ENCODE peak calls at places on chromosome 15, in seven cellular contexts. One of them, this sample, is unnamed.

GRCh38 chr15:90618330-90619136 is 88.8 kb downstream of the CRTC3 start:
- DNase-seq in CD8-positive, alpha-beta memory T cell: no peak
- DNase-seq in neuronal stem cell: no peak
- DNase-seq in left ventricle myocardium inferior: no peak
- DNase-seq in transverse colon: no peak
- DNase-seq in hepatocyte: no peak
- DNase-seq in stomach: no peak
- DNase-seq in this sample: no peak

GRCh38 chr15:79168922-79169322 is 78.3 kb upstream of the RASGRF1 start:
- DNase-seq in CD8-positive, alpha-beta memory T cell: no peak
- DNase-seq in neuronal stem cell: peak; percentile 51
- DNase-seq in left ventricle myocardium inferior: peak; percentile 45
- DNase-seq in transverse colon: no peak
- DNase-seq in hepatocyte: peak; percentile 80
- DNase-seq in stomach: no peak
- DNase-seq in this sample: peak; percentile 55

GRCh38 chr15:22887157-22887951 is 48.9 kb downstream of the NIPA2 start:
- DNase-seq in CD8-positive, alpha-beta memory T cell: no peak
- DNase-seq in neuronal stem cell: no peak
- DNase-seq in left ventricle myocardium inferior: no peak
- DNase-seq in transverse colon: peak; percentile 64
- DNase-seq in hepatocyte: peak; percentile 51
- DNase-seq in stomach: no peak
- DNase-seq in this sample: no peak

GRCh38 chr15:39508536-39508935 is 72.3 kb upstream of the THBS1 start:
- DNase-seq in CD8-positive, alpha-beta memory T cell: no peak
- DNase-seq in neuronal stem cell: no peak
- DNase-seq in left ventricle myocardium inferior: no peak
- DNase-seq in transverse colon: no peak
- DNase-seq in hepatocyte: no peak
- DNase-seq in stomach: no peak
- DNase-seq in this sample: no peak

GRCh38 chr15:96321422-96322391 is 8.8 kb upstream of the NR2F2 start:
- DNase-seq in CD8-positive, alpha-beta memory T cell: no peak
- DNase-seq in neuronal stem cell: peak; percentile 44
- DNase-seq in left ventricle myocardium inferior: no peak
- DNase-seq in transverse colon: no peak
- DNase-seq in hepatocyte: peak; percentile 44
- DNase-seq in stomach: peak; percentile 54
- DNase-seq in this sample: no peak

GRCh38 chr15:55108858-55109518 is 87.8 kb downstream of the RSL24D1 start:
- DNase-seq in CD8-positive, alpha-beta memory T cell: no peak
- DNase-seq in neuronal stem cell: peak; percentile 67
- DNase-seq in left ventricle myocardium inferior: peak; percentile 59
- DNase-seq in transverse colon: peak; percentile 61
- DNase-seq in hepatocyte: peak; percentile 69
- DNase-seq in stomach: peak; percentile 65
- DNase-seq in this sample: peak; percentile 71

GRCh38 chr15:83848315-83849050 is 194.6 kb downstream of the ADAMTSL3 start:
- DNase-seq in CD8-positive, alpha-beta memory T cell: no peak
- DNase-seq in neuronal stem cell: no peak
- DNase-seq in left ventricle myocardium inferior: no peak
- DNase-seq in transverse colon: no peak
- DNase-seq in hepatocyte: peak; percentile 33
- DNase-seq in stomach: no peak
- DNase-seq in this sample: no peak

GRCh38 chr15:89378699-89379422 is 44.2 kb upstream of the POLG start:
- DNase-seq in CD8-positive, alpha-beta memory T cell: peak; percentile 30
- DNase-seq in neuronal stem cell: no peak
- DNase-seq in left ventricle myocardium inferior: no peak
- DNase-seq in transverse colon: no peak
- DNase-seq in hepatocyte: no peak
- DNase-seq in stomach: no peak
- DNase-seq in this sample: no peak

GRCh38 chr15:25060996-25061620 is 106.3 kb downstream of the SNRPN start:
- DNase-seq in CD8-positive, alpha-beta memory T cell: no peak
- DNase-seq in neuronal stem cell: no peak
- DNase-seq in left ventricle myocardium inferior: no peak
- DNase-seq in transverse colon: no peak
- DNase-seq in hepatocyte: no peak
- DNase-seq in stomach: no peak
- DNase-seq in this sample: no peak

GRCh38 chr15:43151688-43152087 is 18.3 kb downstream of the TMEM62 start:
- DNase-seq in CD8-positive, alpha-beta memory T cell: peak; percentile 67
- DNase-seq in neuronal stem cell: no peak
- DNase-seq in left ventricle myocardium inferior: no peak
- DNase-seq in transverse colon: no peak
- DNase-seq in hepatocyte: no peak
- DNase-seq in stomach: no peak
- DNase-seq in this sample: no peak

GRCh38 chr15:40582726-40583246 is 11.3 kb upstream of the KNL1 start:
- DNase-seq in CD8-positive, alpha-beta memory T cell: no peak
- DNase-seq in neuronal stem cell: no peak
- DNase-seq in left ventricle myocardium inferior: no peak
- DNase-seq in transverse colon: no peak
- DNase-seq in hepatocyte: no peak
- DNase-seq in stomach: no peak
- DNase-seq in this sample: peak; percentile 85

GRCh38 chr15:59020321-59020720 is 32.9 kb downstream of the RNF111 start:
- DNase-seq in CD8-positive, alpha-beta memory T cell: no peak
- DNase-seq in neuronal stem cell: no peak
- DNase-seq in left ventricle myocardium inferior: no peak
- DNase-seq in transverse colon: no peak
- DNase-seq in hepatocyte: no peak
- DNase-seq in stomach: no peak
- DNase-seq in this sample: no peak

GRCh38 chr15:92011611-92012367 is 158.3 kb downstream of the SLCO3A1 start:
- DNase-seq in CD8-positive, alpha-beta memory T cell: no peak
- DNase-seq in neuronal stem cell: no peak
- DNase-seq in left ventricle myocardium inferior: no peak
- DNase-seq in transverse colon: no peak
- DNase-seq in hepatocyte: no peak
- DNase-seq in stomach: no peak
- DNase-seq in this sample: no peak

GRCh38 chr15:51870774-51871173 is 41.3 kb downstream of the TMOD3 start:
- DNase-seq in CD8-positive, alpha-beta memory T cell: no peak
- DNase-seq in neuronal stem cell: no peak
- DNase-seq in left ventricle myocardium inferior: no peak
- DNase-seq in transverse colon: no peak
- DNase-seq in hepatocyte: no peak
- DNase-seq in stomach: no peak
- DNase-seq in this sample: no peak

GRCh38 chr15:31357148-31357547 is 30.5 kb downstream of the KLF13 start:
- DNase-seq in CD8-positive, alpha-beta memory T cell: no peak
- DNase-seq in neuronal stem cell: no peak
- DNase-seq in left ventricle myocardium inferior: no peak
- DNase-seq in transverse colon: no peak
- DNase-seq in hepatocyte: no peak
- DNase-seq in stomach: no peak
- DNase-seq in this sample: no peak

GRCh38 chr15:34582461-34583357 is 742 bp downstream of the GOLGA8B start:
- DNase-seq in CD8-positive, alpha-beta memory T cell: peak; percentile 19
- DNase-seq in neuronal stem cell: peak; percentile 23
- DNase-seq in left ventricle myocardium inferior: no peak
- DNase-seq in transverse colon: peak; percentile 44
- DNase-seq in hepatocyte: peak; percentile 34
- DNase-seq in stomach: peak; percentile 45
- DNase-seq in this sample: peak; percentile 33

GRCh38 chr15:29910068-29910467 is 87.8 kb upstream of the TJP1 start:
- DNase-seq in CD8-positive, alpha-beta memory T cell: no peak
- DNase-seq in neuronal stem cell: no peak
- DNase-seq in left ventricle myocardium inferior: no peak
- DNase-seq in transverse colon: peak; percentile 19
- DNase-seq in hepatocyte: no peak
- DNase-seq in stomach: no peak
- DNase-seq in this sample: no peak

GRCh38 chr15:76756371-76756770 is 148.8 kb downstream of the SCAPER start:
- DNase-seq in CD8-positive, alpha-beta memory T cell: no peak
- DNase-seq in neuronal stem cell: no peak
- DNase-seq in left ventricle myocardium inferior: no peak
- DNase-seq in transverse colon: no peak
- DNase-seq in hepatocyte: no peak
- DNase-seq in stomach: no peak
- DNase-seq in this sample: no peak

GRCh38 chr15:53193149-53193548 is 403.0 kb upstream of the ONECUT1 start:
- DNase-seq in CD8-positive, alpha-beta memory T cell: no peak
- DNase-seq in neuronal stem cell: peak; percentile 48
- DNase-seq in left ventricle myocardium inferior: no peak
- DNase-seq in transverse colon: no peak
- DNase-seq in hepatocyte: peak; percentile 60
- DNase-seq in stomach: no peak
- DNase-seq in this sample: no peak

GRCh38 chr15:99729920-99730319 is 3.3 kb downstream of the LYSMD4 start:
- DNase-seq in CD8-positive, alpha-beta memory T cell: no peak
- DNase-seq in neuronal stem cell: no peak
- DNase-seq in left ventricle myocardium inferior: no peak
- DNase-seq in transverse colon: no peak
- DNase-seq in hepatocyte: peak; percentile 44
- DNase-seq in stomach: peak; percentile 38
- DNase-seq in this sample: peak; percentile 12

GRCh38 chr15:45522931-45523331 is 376 bp upstream of the SLC30A4 start:
- DNase-seq in CD8-positive, alpha-beta memory T cell: no peak
- DNase-seq in neuronal stem cell: peak; percentile 41
- DNase-seq in left ventricle myocardium inferior: no peak
- DNase-seq in transverse colon: no peak
- DNase-seq in hepatocyte: no peak
- DNase-seq in stomach: no peak
- DNase-seq in this sample: peak; percentile 64

GRCh38 chr15:78070049-78070698 is 7.3 kb downstream of the TBC1D2B start:
- DNase-seq in CD8-positive, alpha-beta memory T cell: no peak
- DNase-seq in neuronal stem cell: no peak
- DNase-seq in left ventricle myocardium inferior: no peak
- DNase-seq in transverse colon: peak; percentile 56
- DNase-seq in hepatocyte: no peak
- DNase-seq in stomach: no peak
- DNase-seq in this sample: no peak
- H3K4me1 ChIP-seq in CD8-positive, alpha-beta memory T cell: peaks cover 83% of the 10 kb centered on the region
- H3K4me1 ChIP-seq in neuronal stem cell: peaks cover 14% of the 10 kb centered on the region
- H3K4me1 ChIP-seq in left ventricle myocardium inferior: peaks cover 87% of the 10 kb centered on the region
- H3K4me1 ChIP-seq in transverse colon: peaks cover 100% of the 10 kb centered on the region
- H3K4me1 ChIP-seq in hepatocyte: peaks cover 67% of the 10 kb centered on the region
- H3K4me1 ChIP-seq in stomach: peaks cover 78% of the 10 kb centered on the region
- H3K4me1 ChIP-seq in this sample: peaks cover 18% of the 10 kb centered on the region

GRCh38 chr15:74130849-74131617 is 647 bp downstream of the ISLR2 start:
- DNase-seq in CD8-positive, alpha-beta memory T cell: no peak
- DNase-seq in neuronal stem cell: no peak
- DNase-seq in left ventricle myocardium inferior: no peak
- DNase-seq in transverse colon: no peak
- DNase-seq in hepatocyte: no peak
- DNase-seq in stomach: no peak
- DNase-seq in this sample: no peak
- H3K4me1 ChIP-seq in CD8-positive, alpha-beta memory T cell: peaks cover 6% of the 10 kb centered on the region
- H3K4me1 ChIP-seq in neuronal stem cell: peaks cover 32% of the 10 kb centered on the region
- H3K4me1 ChIP-seq in left ventricle myocardium inferior: peaks cover 84% of the 10 kb centered on the region
- H3K4me1 ChIP-seq in transverse colon: peaks cover 38% of the 10 kb centered on the region
- H3K4me1 ChIP-seq in hepatocyte: peaks cover 29% of the 10 kb centered on the region
- H3K4me1 ChIP-seq in stomach: peaks cover 44% of the 10 kb centered on the region
- H3K4me1 ChIP-seq in this sample: no peaks in the 10 kb centered on the region

GRCh38 chr15:74400915-74401757 is 32.6 kb downstream of the SEMA7A start:
- DNase-seq in CD8-positive, alpha-beta memory T cell: no peak
- DNase-seq in neuronal stem cell: no peak
- DNase-seq in left ventricle myocardium inferior: no peak
- DNase-seq in transverse colon: no peak
- DNase-seq in hepatocyte: no peak
- DNase-seq in stomach: no peak
- DNase-seq in this sample: no peak

GRCh38 chr15:74398183-74398582 is 30.7 kb upstream of the CYP11A1 start:
- DNase-seq in CD8-positive, alpha-beta memory T cell: no peak
- DNase-seq in neuronal stem cell: no peak
- DNase-seq in left ventricle myocardium inferior: no peak
- DNase-seq in transverse colon: no peak
- DNase-seq in hepatocyte: no peak
- DNase-seq in stomach: no peak
- DNase-seq in this sample: no peak

GRCh38 chr15:74400313-74400850 is 32.9 kb upstream of the CYP11A1 start:
- DNase-seq in CD8-positive, alpha-beta memory T cell: no peak
- DNase-seq in neuronal stem cell: no peak
- DNase-seq in left ventricle myocardium inferior: no peak
- DNase-seq in transverse colon: no peak
- DNase-seq in hepatocyte: no peak
- DNase-seq in stomach: no peak
- DNase-seq in this sample: no peak

GRCh38 chr15:74399100-74399499 is 31.7 kb upstream of the CYP11A1 start:
- DNase-seq in CD8-positive, alpha-beta memory T cell: no peak
- DNase-seq in neuronal stem cell: no peak
- DNase-seq in left ventricle myocardium inferior: no peak
- DNase-seq in transverse colon: no peak
- DNase-seq in hepatocyte: no peak
- DNase-seq in stomach: no peak
- DNase-seq in this sample: no peak

GRCh38 chr15:74399511-74400312 is 32.3 kb upstream of the CYP11A1 start:
- DNase-seq in CD8-positive, alpha-beta memory T cell: peak; percentile 54
- DNase-seq in neuronal stem cell: no peak
- DNase-seq in left ventricle myocardium inferior: no peak
- DNase-seq in transverse colon: peak; percentile 22
- DNase-seq in hepatocyte: no peak
- DNase-seq in stomach: no peak
- DNase-seq in this sample: no peak
- H3K4me1 ChIP-seq in CD8-positive, alpha-beta memory T cell: peaks cover 51% of the 10 kb centered on the region
- H3K4me1 ChIP-seq in neuronal stem cell: peaks cover 3% of the 10 kb centered on the region
- H3K4me1 ChIP-seq in left ventricle myocardium inferior: peaks cover 30% of the 10 kb centered on the region
- H3K4me1 ChIP-seq in transverse colon: peaks cover 13% of the 10 kb centered on the region
- H3K4me1 ChIP-seq in hepatocyte: peaks cover 21% of the 10 kb centered on the region
- H3K4me1 ChIP-seq in stomach: peaks cover 14% of the 10 kb centered on the region
- H3K4me1 ChIP-seq in this sample: peaks cover 44% of the 10 kb centered on the region

GRCh38 chr15:72184165-72184811 is 13.3 kb downstream of the GRAMD2A start:
- DNase-seq in CD8-positive, alpha-beta memory T cell: no peak
- DNase-seq in neuronal stem cell: peak; percentile 37
- DNase-seq in left ventricle myocardium inferior: peak; percentile 26
- DNase-seq in transverse colon: peak; percentile 33
- DNase-seq in hepatocyte: peak; percentile 71
- DNase-seq in stomach: peak; percentile 63
- DNase-seq in this sample: peak; percentile 47

GRCh38 chr15:72183781-72184164 is 13.8 kb downstream of the GRAMD2A start:
- DNase-seq in CD8-positive, alpha-beta memory T cell: no peak
- DNase-seq in neuronal stem cell: no peak
- DNase-seq in left ventricle myocardium inferior: no peak
- DNase-seq in transverse colon: no peak
- DNase-seq in hepatocyte: no peak
- DNase-seq in stomach: no peak
- DNase-seq in this sample: peak; percentile 21

GRCh38 chr15:72182244-72182643 is 15.3 kb downstream of the GRAMD2A start:
- DNase-seq in CD8-positive, alpha-beta memory T cell: no peak
- DNase-seq in neuronal stem cell: no peak
- DNase-seq in left ventricle myocardium inferior: no peak
- DNase-seq in transverse colon: no peak
- DNase-seq in hepatocyte: no peak
- DNase-seq in stomach: no peak
- DNase-seq in this sample: no peak

GRCh38 chr15:72180771-72181324 is 16.7 kb downstream of the GRAMD2A start:
- DNase-seq in CD8-positive, alpha-beta memory T cell: no peak
- DNase-seq in neuronal stem cell: no peak
- DNase-seq in left ventricle myocardium inferior: no peak
- DNase-seq in transverse colon: no peak
- DNase-seq in hepatocyte: no peak
- DNase-seq in stomach: no peak
- DNase-seq in this sample: no peak

DNA sequence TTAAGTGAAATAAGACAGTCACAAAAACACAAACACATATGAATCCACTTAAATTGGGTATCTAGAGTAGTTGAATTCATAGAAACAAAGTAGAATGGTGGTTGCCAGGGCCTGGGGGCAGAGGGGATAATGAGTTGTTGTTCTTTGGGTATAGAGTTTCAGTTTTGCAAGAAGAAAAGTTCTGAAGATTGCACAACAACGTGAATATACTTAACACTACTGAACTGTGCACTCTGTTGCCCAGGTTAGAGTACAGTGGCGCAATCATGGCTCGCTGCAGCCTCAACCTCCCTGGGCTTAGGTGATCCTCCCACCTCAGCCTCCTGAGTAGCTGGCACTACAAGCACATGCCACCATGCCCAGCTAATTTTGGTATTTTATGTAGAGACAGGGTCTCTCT is 14.9 kb downstream of the GRAMD2A start:
- DNase-seq in CD8-positive, alpha-beta memory T cell: no peak
- DNase-seq in neuronal stem cell: no peak
- DNase-seq in left ventricle myocardium inferior: no peak
- DNase-seq in transverse colon: no peak
- DNase-seq in hepatocyte: no peak
- DNase-seq in stomach: no peak
- DNase-seq in this sample: no peak
- H3K4me1 ChIP-seq in CD8-positive, alpha-beta memory T cell: no peaks in the 10 kb centered on the region
- H3K4me1 ChIP-seq in neuronal stem cell: peaks cover 31% of the 10 kb centered on the region
- H3K4me1 ChIP-seq in left ventricle myocardium inferior: peaks cover 25% of the 10 kb centered on the region
- H3K4me1 ChIP-seq in transverse colon: peaks cover 8% of the 10 kb centered on the region
- H3K4me1 ChIP-seq in hepatocyte: peaks cover 15% of the 10 kb centered on the region
- H3K4me1 ChIP-seq in stomach: peaks cover 12% of the 10 kb centered on the region
- H3K4me1 ChIP-seq in this sample: no peaks in the 10 kb centered on the region